ENCODE peak calls at places on chromosomes 7 and 10, in six cellular contexts. O, G, Z, Q, R and S are unnamed samples.

GRCh38 chr7:113582471-113582870 is 336.3 kb downstream of the PPP1R3A start:
- DNase-seq in G (no peak), R (no peak), Q (no peak), Z (no peak), O (no peak), S (no peak)

GRCh38 chr7:93949468-93949867 is 27.9 kb downstream of the GNG11 start:
- DNase-seq in Q (no peak), O (peak), Z (no peak), R (no peak), G (no peak), S (no peak)

GRCh38 chr10:71239946-71240795 is 27.8 kb downstream of the UNC5B start:
- DNase-seq in G (no peak), O (no peak), Z (peak), R (no peak), Q (no peak), S (no peak)

GRCh38 chr10:2508971-2509605 is 558.3 kb upstream of the PFKP start:
- DNase-seq in Z (no peak), O (peak), G (no peak), Q (no peak), R (no peak), S (no peak)

GRCh38 chr10:77478248-77478963 is 159.2 kb downstream of the KCNMA1 start:
- DNase-seq in O (peak), R (no peak), Q (no peak), Z (no peak), G (no peak), S (no peak)

GRCh38 chr7:128041203-128041602 is 10.0 kb upstream of the LRRC4 start:
- DNase-seq in Q (no peak), R (no peak), O (peak), G (no peak), Z (no peak), S (no peak)

GRCh38 chr7:106281127-106281526 is 3.7 kb downstream of the NAMPT start:
- DNase-seq in O (no peak), Q (no peak), R (no peak), G (no peak), Z (no peak), S (no peak)

GRCh38 chr10:84178387-84178697 is 4.7 kb downstream of the GPR15LG start:
- DNase-seq in G (no peak), R (no peak), Z (no peak), Q (no peak), O (no peak), S (no peak)

GRCh38 chr10:3747984-3748383 is 37.0 kb downstream of the KLF6 start:
- DNase-seq in Q (no peak), O (no peak), R (no peak), G (no peak), Z (no peak), S (no peak)

GRCh38 chr7:30732606-30733005 is 19.3 kb upstream of the INMT start:
- DNase-seq in O (no peak), Z (no peak), Q (no peak), R (no peak), G (no peak), S (no peak)

GRCh38 chr7:12137283-12137682 is 73.8 kb upstream of the TMEM106B start:
- DNase-seq in R (no peak), G (no peak), Z (no peak), Q (no peak), O (no peak), S (no peak)

GRCh38 chr7:135539629-135540028 is 18.1 kb upstream of the NUP205 start:
- DNase-seq in Z (no peak), G (no peak), Q (no peak), O (no peak), R (no peak), S (no peak)

GRCh38 chr10:91617073-91617580 is 15.7 kb downstream of the PPP1R3C start:
- DNase-seq in O (peak), Q (no peak), R (no peak), G (no peak), Z (no peak), S (no peak)

GRCh38 chr7:50603288-50603687 is 38.1 kb upstream of the DDC start:
- DNase-seq in R (no peak), Q (no peak), G (no peak), O (no peak), Z (no peak), S (no peak)

GRCh38 chr7:158646766-158647474 is 57.7 kb downstream of the NCAPG2 start:
- DNase-seq in Q (no peak), O (no peak), R (no peak), G (no peak), Z (peak), S (peak)

GRCh38 chr7:140533394-140533872 is 54.1 kb upstream of the MKRN1 start:
- DNase-seq in Q (no peak), Z (no peak), R (no peak), O (peak), G (peak), S (no peak)

GRCh38 chr10:110793887-110794286 is 77.8 kb upstream of the PDCD4 start:
- DNase-seq in G (no peak), R (no peak), Z (no peak), Q (no peak), O (peak), S (no peak)

GRCh38 chr10:112634096-112634830 is 187.2 kb downstream of the VTI1A start:
- DNase-seq in R (no peak), Q (no peak), G (no peak), O (peak), Z (no peak), S (no peak)

GRCh38 chr10:52783726-52784125 is 11.1 kb upstream of the MBL2 start:
- DNase-seq in Z (no peak), G (no peak), R (no peak), O (no peak), Q (no peak), S (no peak)

GRCh38 chr7:5063698-5064097 is 18.0 kb downstream of the RBAK start:
- DNase-seq in O (no peak), Q (no peak), G (no peak), R (no peak), Z (no peak), S (no peak)

GRCh38 chr7:28516390-28517145 is 104.2 kb downstream of the CREB5 start:
- DNase-seq in Z (no peak), O (peak), G (no peak), Q (no peak), R (no peak), S (no peak)

GRCh38 chr10:51073461-51074237 is 638 bp upstream of the PRKG1 start:
- DNase-seq in O (peak), Q (no peak), Z (peak), G (peak), R (no peak), S (peak)

GRCh38 chr7:43583424-43584199 is 704 bp downstream of the STK17A start:
- DNase-seq in G (peak), Q (peak), O (peak), R (no peak), Z (peak), S (peak)

GRCh38 chr10:5917305-5917704 is 27.3 kb downstream of the FBH1 start:
- DNase-seq in Z (no peak), G (no peak), Q (no peak), O (no peak), R (no peak), S (no peak)

GRCh38 chr10:77666821-77667220 is 29.2 kb upstream of the KCNMA1 start:
- DNase-seq in G (no peak), R (no peak), O (peak), Q (no peak), Z (no peak), S (no peak)

GRCh38 chr10:124918906-124919305 is 23.0 kb upstream of the ZRANB1 start:
- DNase-seq in G (no peak), Z (no peak), O (no peak), R (no peak), Q (no peak), S (no peak)

GRCh38 chr10:44045020-44045419 is 339.9 kb downstream of the CXCL12 start:
- DNase-seq in O (peak), Z (no peak), R (no peak), G (no peak), Q (no peak), S (no peak)

GRCh38 chr7:49791089-49791741 is 17.8 kb downstream of the VWC2 start:
- DNase-seq in Q (no peak), G (no peak), Z (peak), O (no peak), R (no peak), S (peak)

GRCh38 chr7:134444198-134444960 is 14.5 kb downstream of the AKR1B1 start:
- DNase-seq in G (no peak), O (peak), Z (no peak), R (no peak), Q (peak), S (no peak)

GRCh38 chr7:34069676-34070075 is 164.3 kb downstream of the BMPER start:
- DNase-seq in O (peak), R (no peak), G (no peak), Z (no peak), Q (no peak), S (no peak)

GRCh38 chr10:6119423-6119822 is 30.6 kb downstream of the RBM17 start:
- DNase-seq in Z (no peak), G (no peak), R (no peak), O (peak), Q (no peak), S (no peak)

GRCh38 chr7:130632111-130632510 is 36.4 kb downstream of the COPG2 start:
- DNase-seq in Q (no peak), G (no peak), Z (no peak), O (peak), R (peak), S (no peak)

GRCh38 chr10:42940487-42941157 is 136.2 kb upstream of the RET start:
- DNase-seq in Q (no peak), Z (no peak), R (no peak), G (no peak), O (no peak), S (no peak)

GRCh38 chr10:85548038-85548437 is 818.6 kb downstream of the GRID1 start:
- DNase-seq in G (no peak), Q (peak), R (peak), O (no peak), Z (peak), S (no peak)

GRCh38 chr7:82566752-82567151 is 123.2 kb upstream of the CACNA2D1 start:
- DNase-seq in R (no peak), Z (no peak), G (no peak), O (peak), Q (no peak), S (no peak)

GRCh38 chr10:51129946-51130554 is 55.8 kb downstream of the PRKG1 start:
- DNase-seq in Z (no peak), R (no peak), G (no peak), Q (no peak), O (peak), S (no peak)

GRCh38 chr7:142323706-142324105 is 65.8 kb upstream of the PRSS58 start:
- DNase-seq in R (peak), Z (peak), O (no peak), Q (peak), G (no peak), S (peak)

GRCh38 chr7:142321391-142321790 is 63.5 kb upstream of the PRSS58 start:
- DNase-seq in O (no peak), R (no peak), Q (no peak), G (no peak), Z (no peak), S (no peak)

GRCh38 chr7:142320883-142321282 is 63.0 kb upstream of the PRSS58 start:
- DNase-seq in G (no peak), O (no peak), Q (no peak), Z (no peak), R (no peak), S (no peak)

GRCh38 chr7:142319970-142320369 is 62.1 kb upstream of the PRSS58 start:
- DNase-seq in O (no peak), Q (no peak), R (no peak), Z (peak), G (no peak), S (no peak)
- TF ChIP-seq CTCF in O (peak), Q (peak), R (peak), Z (peak), G (no peak), S (peak)

GRCh38 chr7:131646203-131646602 is 89.8 kb upstream of the PODXL start:
- DNase-seq in Q (no peak), O (no peak), Z (no peak), G (no peak), R (no peak), S (no peak)
- TF ChIP-seq CTCF in Q (no peak), O (no peak), Z (no peak), G (no peak), R (no peak), S (no peak)

GRCh38 chr7:111003883-111004282 is 87.0 kb upstream of the LRRN3 start:
- DNase-seq in G (no peak), Q (no peak), R (no peak), O (no peak), Z (no peak), S (no peak)
- TF ChIP-seq CTCF in G (no peak), Q (no peak), R (no peak), O (no peak), Z (no peak), S (no peak)

GRCh38 chr10:88553116-88553752 is 29.9 kb downstream of the RNLS start:
- DNase-seq in Z (peak), R (peak), G (peak), O (peak), Q (no peak), S (peak)
- TF ChIP-seq CTCF in Z (peak), R (peak), G (peak), O (peak), Q (peak), S (peak)

GRCh38 chr7:154795014-154795413 is 207.9 kb downstream of the PAXIP1 start:
- DNase-seq in Z (no peak), Q (no peak), R (no peak), O (no peak), G (no peak), S (no peak)
- TF ChIP-seq CTCF in Z (no peak), Q (no peak), R (peak), O (no peak), G (no peak), S (no peak)